ENCODE peak calls at places on chromosomes 2 and 18, in four cellular contexts. E is OCI-LY7, H is tibial artery, A is cardiac muscle cell. N is an unnamed sample.

GRCh38 chr2:159744363-159744762 is 32.1 kb downstream of the MARCHF7 start:
- DNase-seq in E (no peak), H (no peak), A (peak), N (no peak)

GRCh38 chr18:58242978-58243377 is 199.0 kb downstream of the NEDD4L start:
- DNase-seq in E (no peak), H (no peak), A (no peak), N (no peak)

GRCh38 chr2:209688388-209688787 is 83.2 kb upstream of the UNC80 start:
- DNase-seq in E (no peak), H (no peak), A (no peak), N (no peak)

GRCh38 chr2:234109321-234109720 is 58.8 kb downstream of the SPP2 start:
- DNase-seq in E (no peak), H (no peak), A (no peak), N (no peak)

GRCh38 chr18:22552254-22552653 is 134.5 kb upstream of the CTAGE1 start:
- DNase-seq in E (no peak), H (no peak), A (no peak), N (no peak)

GRCh38 chr2:231614559-231615057 is 21.9 kb downstream of the TEX44 start:
- DNase-seq in E (peak), H (no peak), A (no peak), N (no peak)

GRCh38 chr2:70718736-70719135 is 49.3 kb downstream of the ADD2 start:
- DNase-seq in E (no peak), H (no peak), A (no peak), N (no peak)

GRCh38 chr2:32136097-32136496 is 29.6 kb upstream of the SLC30A6 start:
- DNase-seq in E (no peak), H (no peak), A (no peak), N (no peak)

GRCh38 chr2:239674101-239674980 is 273.5 kb upstream of the HDAC4 start:
- DNase-seq in E (no peak), H (peak), A (no peak), N (no peak)

GRCh38 chr2:40400336-40400953 is 51.4 kb downstream of the SLC8A1 start:
- DNase-seq in E (no peak), H (no peak), A (peak), N (no peak)

GRCh38 chr2:134446431-134447091 is 192.7 kb downstream of the MGAT5 start:
- DNase-seq in E (no peak), H (no peak), A (peak), N (no peak)

GRCh38 chr2:88181511-88181910 is 11.4 kb downstream of the THNSL2 start:
- DNase-seq in E (no peak), H (no peak), A (peak), N (no peak)

GRCh38 chr18:50405582-50406271 is 30.9 kb downstream of the SKA1 start:
- DNase-seq in E (no peak), H (no peak), A (no peak), N (peak)

GRCh38 chr2:71779306-71779855 is 326.0 kb downstream of the DYSF start:
- DNase-seq in E (no peak), H (peak), A (peak), N (no peak)

GRCh38 chr2:33222309-33222708 is 254.1 kb upstream of the RASGRP3 start:
- DNase-seq in E (no peak), H (no peak), A (no peak), N (no peak)

GRCh38 chr2:74585406-74586182 is 31.1 kb downstream of the DOK1 start:
- DNase-seq in E (peak), H (no peak), A (peak), N (no peak)

GRCh38 chr2:9763356-9764152 is 79.7 kb upstream of the TAF1B start:
- DNase-seq in E (no peak), H (peak), A (no peak), N (no peak)

GRCh38 chr18:49059028-49059670 is 108.4 kb upstream of the SMAD7 start:
- DNase-seq in E (peak), H (no peak), A (no peak), N (no peak)

GRCh38 chr2:69387770-69388481 is 899 bp upstream of the GFPT1 start:
- DNase-seq in E (no peak), H (no peak), A (no peak), N (no peak)

GRCh38 chr2:75375646-75376582 is 176.6 kb upstream of the TACR1 start:
- DNase-seq in E (no peak), H (no peak), A (no peak), N (no peak)

GRCh38 chr2:188527701-188528100 is 236.0 kb downstream of the GULP1 start:
- DNase-seq in E (no peak), H (no peak), A (peak), N (no peak)
- H3K4me3 ChIP-seq in E (no peak), H (peak), A (no peak), N (no peak)

GRCh38 chr2:98833917-98834263 is 102.1 kb downstream of the CRACDL start:
- DNase-seq in E (no peak), H (no peak), A (no peak), N (no peak)

GRCh38 chr2:98829586-98830270 is 98.8 kb upstream of the MGAT4A start:
- DNase-seq in E (no peak), H (no peak), A (no peak), N (no peak)

GRCh38 chr2:98830573-98831145 is 99.7 kb upstream of the MGAT4A start:
- DNase-seq in E (no peak), H (no peak), A (no peak), N (no peak)

GRCh38 chr2:98833172-98833916 is 102.4 kb upstream of the MGAT4A start:
- DNase-seq in E (no peak), H (no peak), A (no peak), N (no peak)

DNA sequence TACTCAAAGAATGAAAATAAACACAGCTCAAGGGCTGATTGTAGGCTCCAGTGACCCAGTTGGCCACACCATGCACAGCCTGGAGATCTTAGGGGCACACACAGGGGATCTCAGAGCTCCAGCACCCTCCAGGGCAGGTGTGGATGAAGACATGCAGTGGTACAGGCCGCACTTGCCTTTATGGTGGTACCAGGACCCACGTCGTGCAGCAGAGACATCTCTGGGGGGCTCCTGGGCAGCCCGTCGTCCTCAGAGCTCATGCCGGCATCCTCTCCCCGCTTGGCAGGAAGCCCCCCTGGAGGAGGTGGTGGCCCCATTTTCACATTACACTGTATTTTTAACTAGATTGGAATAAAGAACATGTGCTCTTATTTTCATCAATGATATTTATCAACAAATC is 101.2 kb upstream of the MGAT4A start:
- DNase-seq in E (no peak), H (no peak), A (no peak), N (no peak)
- H3K4me3 ChIP-seq in E (no peak), H (no peak), A (no peak), N (no peak)

DNA sequence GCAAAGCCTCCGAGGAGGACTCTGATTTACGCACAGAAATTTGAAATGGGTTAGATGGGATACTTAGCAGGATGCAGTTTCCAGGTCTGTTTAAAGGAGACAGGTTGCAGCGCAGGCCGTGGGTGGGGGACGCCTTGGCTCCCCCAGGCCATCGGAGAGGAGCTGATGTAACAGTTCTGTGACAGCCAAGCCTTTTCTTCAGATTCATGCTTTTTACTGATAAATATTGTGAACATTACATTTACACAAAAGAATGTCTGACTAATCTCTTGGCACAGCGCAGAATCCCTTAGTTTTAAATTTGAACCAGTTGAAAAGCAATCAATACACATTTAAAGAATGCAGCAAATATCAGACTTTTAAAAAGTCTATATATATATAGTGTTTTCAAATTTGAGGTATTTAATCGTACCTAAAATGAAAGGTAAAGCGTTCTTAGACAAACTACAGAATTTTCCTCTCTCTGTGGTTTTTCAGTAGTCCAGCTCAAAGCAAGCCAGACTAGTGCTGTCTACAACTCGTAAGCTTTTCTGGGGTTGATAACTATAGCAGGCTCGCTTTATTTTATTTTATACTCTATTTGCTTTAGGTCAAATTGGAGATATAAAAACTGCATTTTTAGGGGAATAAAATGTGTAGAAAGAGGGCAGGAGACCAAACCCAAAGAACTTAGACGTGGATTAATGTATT is 221.9 kb downstream of the PIEZO2 start:
- DNase-seq in E (no peak), H (no peak), A (peak), N (no peak)
- H3K4me3 ChIP-seq in E (peak), H (peak), A (no peak), N (no peak)

GRCh38 chr2:61639721-61640120 is 101.6 kb upstream of the XPO1 start:
- DNase-seq in E (no peak), H (no peak), A (no peak), N (no peak)
- H3K4me3 ChIP-seq in E (no peak), H (no peak), A (no peak), N (no peak)

GRCh38 chr2:42569883-42570282 is 1.5 kb downstream of the MTA3 start:
- DNase-seq in E (peak), H (no peak), A (no peak), N (peak)

GRCh38 chr2:42567806-42568429 is 514 bp upstream of the MTA3 start:
- DNase-seq in E (peak), H (peak), A (peak), N (no peak)

GRCh38 chr2:42567389-42567788 is 1.0 kb upstream of the MTA3 start:
- DNase-seq in E (no peak), H (no peak), A (peak), N (no peak)

GRCh38 chr2:42568431-42569115 is at the start of gene MTA3:
- DNase-seq in E (peak), H (peak), A (peak), N (no peak)

GRCh38 chr2:42569116-42569711 is 782 bp downstream of the MTA3 start:
- DNase-seq in E (peak), H (no peak), A (peak), N (no peak)
- H3K4me3 ChIP-seq in E (peak), H (peak), A (peak), N (peak)

GRCh38 chr18:61605376-61606067 is 272.3 kb downstream of the CDH20 start:
- DNase-seq in E (no peak), H (no peak), A (no peak), N (no peak)
- H3K4me3 ChIP-seq in E (no peak), H (no peak), A (peak), N (no peak)

GRCh38 chr2:151849413-151850010 is 21.3 kb upstream of the ARL5A start:
- DNase-seq in E (no peak), H (no peak), A (no peak), N (no peak)
- H3K4me3 ChIP-seq in E (no peak), H (no peak), A (no peak), N (no peak)

GRCh38 chr18:61335737-61336555 is 2.7 kb downstream of the CDH20 start:
- DNase-seq in E (no peak), H (no peak), A (peak), N (no peak)

GRCh38 chr18:61334951-61335736 is 1.9 kb downstream of the CDH20 start:
- DNase-seq in E (no peak), H (no peak), A (peak), N (no peak)

GRCh38 chr18:61333271-61333745 is at the start of gene CDH20:
- DNase-seq in E (no peak), H (no peak), A (peak), N (no peak)

GRCh38 chr18:61333746-61334490 is 688 bp downstream of the CDH20 start:
- DNase-seq in E (no peak), H (no peak), A (peak), N (no peak)

GRCh38 chr18:61334491-61334850 is 1.2 kb downstream of the CDH20 start:
- DNase-seq in E (no peak), H (no peak), A (peak), N (no peak)
- H3K4me3 ChIP-seq in E (no peak), H (peak), A (peak), N (no peak)

N was measured in LNCaP clone FGC.